ENCODE peak calls at places on chromosomes 6 and 20, in seven cellular contexts. G is CD4-positive, CD25-positive, alpha-beta regulatory T cell; C is CD8-positive, alpha-beta T cell; J is D341Med; N is breast epithelium; O is suprapubic skin; B is NCI-H748 treated with DMSO at 0.1 percent for 48 hours. I is an unnamed sample.
A peak's percentile ranks its signal among the peaks of the same experiment; 100 is the strongest.

GRCh38 chr6:157715766-157716171 is 107.3 kb upstream of the SNX9 start:
- DNase-seq in G (no peak), C (no peak), J (no peak), N (no peak), O (peak; percentile 85), B (no peak), I (no peak)

GRCh38 chr6:155493694-155494143 is 38.1 kb upstream of the NOX3 start:
- DNase-seq in G (peak; percentile 27), C (no peak), J (no peak), N (no peak), O (peak; percentile 67), B (no peak), I (peak; percentile 95)

GRCh38 chr20:54199721-54200176 is 8.1 kb upstream of the PFDN4 start:
- DNase-seq in G (peak; percentile 71), C (peak; percentile 60), J (peak; percentile 74), N (peak; percentile 75), O (peak; percentile 84), B (peak; percentile 1), I (peak; percentile 39)

GRCh38 chr6:70369332-70369950 is 43.9 kb upstream of the FAM135A start:
- DNase-seq in G (peak; percentile 73), C (peak; percentile 38), J (peak; percentile 75), N (no peak), O (peak; percentile 69), B (peak; percentile 69), I (peak; percentile 36)

GRCh38 chr20:2742934-2743559 is 50.5 kb downstream of the EBF4 start:
- DNase-seq in G (peak; percentile 74), C (peak; percentile 67), J (peak; percentile 88), N (no peak), O (no peak), B (peak; percentile 34), I (no peak)

GRCh38 chr20:60935971-60936370 is 316.1 kb upstream of the CDH4 start:
- DNase-seq in G (no peak), C (no peak), J (no peak), N (no peak), O (no peak), B (no peak), I (no peak)

GRCh38 chr6:89385156-89385667 is 26.9 kb downstream of the RRAGD start:
- DNase-seq in G (no peak), C (no peak), J (peak; percentile 66), N (no peak), O (no peak), B (no peak), I (no peak)

GRCh38 chr20:37727957-37728634 is 34.3 kb downstream of the CTNNBL1 start:
- DNase-seq in G (no peak), C (no peak), J (no peak), N (no peak), O (no peak), B (no peak), I (no peak)

GRCh38 chr20:44291754-44292153 is 19.2 kb downstream of the FITM2 start:
- DNase-seq in G (no peak), C (no peak), J (no peak), N (no peak), O (no peak), B (no peak), I (no peak)

GRCh38 chr6:106787327-106788196 is 158.2 kb downstream of the QRSL1 start:
- DNase-seq in G (no peak), C (no peak), J (no peak), N (no peak), O (no peak), B (no peak), I (no peak)

GRCh38 chr20:825710-826421 is 7.6 kb upstream of the FAM110A start:
- DNase-seq in G (no peak), C (no peak), J (no peak), N (peak; percentile 33), O (peak; percentile 43), B (no peak), I (no peak)

GRCh38 chr6:13924949-13925881 is at the start of gene RNF182:
- DNase-seq in G (peak; percentile 38), C (no peak), J (peak; percentile 91), N (no peak), O (no peak), B (peak; percentile 76), I (no peak)

GRCh38 chr6:26267083-26267589 is 97.9 kb upstream of the BTN3A2 start:
- DNase-seq in G (no peak), C (no peak), J (no peak), N (no peak), O (no peak), B (no peak), I (no peak)

GRCh38 chr20:60087563-60088105 is 129.4 kb downstream of the CDH26 start:
- DNase-seq in G (peak; percentile 11), C (no peak), J (no peak), N (no peak), O (no peak), B (no peak), I (no peak)

GRCh38 chr6:4059115-4059777 is 19.7 kb downstream of the FAM217A start:
- DNase-seq in G (peak; percentile 80), C (peak; percentile 39), J (no peak), N (no peak), O (no peak), B (no peak), I (peak; percentile 31)

GRCh38 chr6:139373928-139374356 is 506 bp downstream of the CITED2 start:
- DNase-seq in G (no peak), C (no peak), J (no peak), N (no peak), O (no peak), B (no peak), I (no peak)

GRCh38 chr6:13724174-13724573 is 12.5 kb upstream of the RANBP9 start:
- DNase-seq in G (no peak), C (no peak), J (no peak), N (no peak), O (no peak), B (no peak), I (no peak)

GRCh38 chr6:116268589-116269293 is 11.0 kb downstream of the TSPYL1 start:
- DNase-seq in G (peak; percentile 45), C (no peak), J (peak; percentile 52), N (no peak), O (no peak), B (peak; percentile 81), I (peak; percentile 76)

GRCh38 chr6:15335385-15335784 is 89.5 kb downstream of the JARID2 start:
- DNase-seq in G (no peak), C (no peak), J (no peak), N (no peak), O (no peak), B (no peak), I (no peak)

GRCh38 chr20:48690888-48691287 is 136.9 kb downstream of the PREX1 start:
- DNase-seq in G (no peak), C (no peak), J (no peak), N (no peak), O (no peak), B (no peak), I (no peak)

GRCh38 chr6:41039060-41039998 is at the start of gene UNC5CL:
- DNase-seq in G (peak; percentile 71), C (peak; percentile 35), J (peak; percentile 73), N (no peak), O (peak; percentile 46), B (peak; percentile 11), I (no peak)

GRCh38 chr20:48761023-48761785 is 66.6 kb downstream of the PREX1 start:
- DNase-seq in G (peak; percentile 67), C (peak; percentile 65), J (no peak), N (no peak), O (no peak), B (no peak), I (no peak)

GRCh38 chr6:163398796-163399195 is 15.7 kb upstream of the QKI start:
- DNase-seq in G (no peak), C (no peak), J (no peak), N (no peak), O (no peak), B (no peak), I (no peak)

GRCh38 chr6:147468634-147469033 is 39.9 kb upstream of the SAMD5 start:
- DNase-seq in G (no peak), C (no peak), J (no peak), N (no peak), O (no peak), B (no peak), I (no peak)

GRCh38 chr6:87407531-87407895 is 259 bp upstream of the CFAP206 start:
- DNase-seq in G (no peak), C (peak; percentile 1), J (no peak), N (no peak), O (peak; percentile 65), B (peak; percentile 67), I (peak; percentile 5)